ENCODE peak calls at places on chromosome 14, in five cellular contexts. O is iPS-NIHi11; V is adrenal gland; C is activated CD4-positive, alpha-beta T cell treated with anti-CD3 and anti-CD28 coated beads, Interleukin-2, amount 50 U/mL, for 24 hours; Y is NCI-H2081. A is an unnamed sample.

GRCh38 chr14:87888136-87888999 is 104.6 kb downstream of the GALC start:
- DNase-seq in V (peak), O (peak), C (no peak), Y (no peak), A (no peak)

GRCh38 chr14:64541261-64541970 is 875 bp downstream of the HSPA2 start:
- DNase-seq in Y (no peak), V (peak), C (no peak), O (no peak), A (no peak)

GRCh38 chr14:71856199-71856919 is 75.9 kb upstream of the RGS6 start:
- DNase-seq in V (no peak), Y (no peak), C (no peak), O (no peak), A (no peak)

GRCh38 chr14:61661471-61661988 is 33.8 kb upstream of the HIF1A start:
- DNase-seq in V (no peak), C (no peak), O (no peak), Y (no peak), A (no peak)

GRCh38 chr14:62645649-62646048 is 399.6 kb downstream of the KCNH5 start:
- DNase-seq in Y (no peak), C (no peak), V (no peak), O (no peak), A (no peak)

GRCh38 chr14:104139460-104140212 is 1.2 kb downstream of the KIF26A start:
- DNase-seq in C (no peak), O (no peak), V (peak), Y (no peak), A (no peak)

GRCh38 chr14:60926002-60926401 is 54.9 kb downstream of the TRMT5 start:
- DNase-seq in V (no peak), C (no peak), O (no peak), Y (no peak), A (no peak)

GRCh38 chr14:23663127-23663526 is 27.0 kb downstream of the DHRS2 start:
- DNase-seq in O (no peak), Y (no peak), C (no peak), V (no peak), A (no peak)

GRCh38 chr14:21455592-21455911 is 371 bp downstream of the CHD8 start:
- DNase-seq in C (no peak), Y (no peak), V (no peak), O (no peak), A (no peak)

A was measured in SHP77.